ENCODE peak calls at places on chromosomes 3 and 15, in nine cellular contexts. Y, T, V, N, P, S, R, M and Q are unnamed samples.
A peak's percentile ranks its signal among the peaks of the same experiment; 100 is the strongest.

GRCh38 chr3:170726976-170727661 is 141.2 kb upstream of the SLC7A14 start:
- DNase-seq in T (peak; percentile 88), N (no peak), Y (no peak), R (no peak), V (peak; percentile 91), S (no peak), P (peak; percentile 92), M (no peak), Q (no peak)

GRCh38 chr3:8741581-8742355 is 8.2 kb downstream of the CAV3 start:
- DNase-seq in Y (no peak), M (no peak), T (peak; percentile 74), S (peak; percentile 81), P (peak; percentile 45), N (peak; percentile 35), V (peak; percentile 89), R (no peak), Q (no peak)

GRCh38 chr15:67803996-67804843 is 21.1 kb upstream of the SKOR1 start:
- DNase-seq in Y (no peak), T (no peak), V (no peak), M (no peak), P (no peak), R (peak; percentile 67), N (no peak), S (no peak), Q (no peak)

GRCh38 chr3:20108869-20109268 is 68.6 kb downstream of the KAT2B start:
- DNase-seq in T (no peak), N (no peak), M (no peak), V (peak; percentile 84), S (no peak), P (no peak), Y (no peak), R (no peak), Q (no peak)

GRCh38 chr3:56547486-56547885 is 9.5 kb upstream of the CCDC66 start:
- DNase-seq in T (no peak), R (no peak), V (peak; percentile 10), M (no peak), P (peak; percentile 14), N (no peak), S (peak; percentile 9), Y (no peak), Q (no peak)

GRCh38 chr15:51401872-51402517 is 60.5 kb downstream of the GLDN start:
- DNase-seq in P (peak; percentile 50), V (peak; percentile 25), M (no peak), Y (no peak), N (no peak), S (peak; percentile 71), T (peak; percentile 40), R (peak; percentile 84), Q (peak; percentile 34)

GRCh38 chr3:20060924-20061323 is 20.7 kb downstream of the KAT2B start:
- DNase-seq in R (no peak), V (peak; percentile 86), N (no peak), M (no peak), T (no peak), P (peak; percentile 81), S (no peak), Y (no peak), Q (no peak)

GRCh38 chr3:179615458-179616173 is 11.0 kb downstream of the NDUFB5 start:
- DNase-seq in M (no peak), N (no peak), T (no peak), V (no peak), R (no peak), Y (no peak), P (peak; percentile 43), S (no peak), Q (no peak)

GRCh38 chr3:45381168-45381852 is 7.1 kb upstream of the LARS2 start:
- DNase-seq in P (no peak), S (peak; percentile 19), T (peak; percentile 8), V (peak; percentile 54), N (no peak), R (no peak), Y (no peak), M (no peak), Q (peak; percentile 23)

GRCh38 chr3:152225176-152225575 is 43.6 kb upstream of the MBNL1 start:
- DNase-seq in M (no peak), T (no peak), Y (no peak), N (no peak), P (peak; percentile 45), S (no peak), R (no peak), V (no peak), Q (no peak)

GRCh38 chr15:100254694-100255093 is 87.1 kb downstream of the ADAMTS17 start:
- DNase-seq in P (no peak), T (no peak), Y (no peak), R (no peak), M (no peak), S (no peak), N (no peak), V (no peak), Q (no peak)

GRCh38 chr3:37174532-37175126 is at the start of gene LRRFIP2:
- DNase-seq in T (peak; percentile 82), V (peak; percentile 92), M (no peak), R (no peak), Y (no peak), S (no peak), N (no peak), P (peak; percentile 70), Q (no peak)

GRCh38 chr3:50655009-50655830 is 19.5 kb upstream of the DOCK3 start:
- DNase-seq in T (no peak), S (no peak), M (peak; percentile 16), R (peak; percentile 50), P (no peak), Y (no peak), V (peak; percentile 67), N (no peak), Q (no peak)

GRCh38 chr15:59885832-59886231 is 118.3 kb upstream of the FOXB1 start:
- DNase-seq in S (peak; percentile 28), P (no peak), N (no peak), M (no peak), R (no peak), V (peak; percentile 94), Y (no peak), T (no peak), Q (no peak)

GRCh38 chr3:150746791-150747590 is 16.0 kb downstream of the SIAH2 start:
- DNase-seq in N (no peak), V (no peak), S (no peak), T (no peak), P (no peak), M (no peak), R (no peak), Y (no peak), Q (no peak)

GRCh38 chr15:84638103-84638502 is 16.0 kb downstream of the WDR73 start:
- DNase-seq in S (peak; percentile 39), N (no peak), T (no peak), M (no peak), V (peak; percentile 46), R (no peak), P (no peak), Y (no peak), Q (no peak)

GRCh38 chr15:62432702-62433398 is 267.8 kb upstream of the C2CD4B start:
- DNase-seq in T (no peak), R (no peak), N (no peak), M (no peak), V (no peak), Y (peak; percentile 32), S (no peak), P (peak; percentile 50), Q (peak; percentile 33)

GRCh38 chr3:52193059-52193458 is 4.9 kb upstream of the ALAS1 start:
- DNase-seq in M (no peak), T (no peak), Y (no peak), S (no peak), V (peak; percentile 57), N (peak; percentile 60), P (peak; percentile 49), R (no peak), Q (peak; percentile 69)

GRCh38 chr3:125132815-125133214 is 77.0 kb upstream of the HEG1 start:
- DNase-seq in P (no peak), R (no peak), T (no peak), V (no peak), Y (no peak), N (no peak), S (no peak), M (no peak), Q (no peak)

GRCh38 chr3:142981901-142982773 is 18.7 kb upstream of the PAQR9 start:
- DNase-seq in N (no peak), P (no peak), R (no peak), M (no peak), T (no peak), S (no peak), Y (no peak), V (no peak), Q (no peak)

GRCh38 chr3:132622148-132622547 is 25.1 kb downstream of the ACKR4 start:
- DNase-seq in N (no peak), Y (no peak), R (no peak), T (no peak), V (no peak), M (no peak), P (no peak), S (no peak), Q (no peak)

GRCh38 chr3:75781079-75781745 is 4.1 kb downstream of the ZNF717 start:
- DNase-seq in T (no peak), N (no peak), S (no peak), V (peak; percentile 83), P (no peak), M (no peak), Y (no peak), R (no peak), Q (no peak)

GRCh38 chr15:29046946-29047345 is 161.2 kb downstream of the APBA2 start:
- DNase-seq in S (no peak), R (no peak), Y (no peak), P (no peak), M (no peak), V (no peak), N (no peak), T (no peak), Q (no peak)

GRCh38 chr3:138281561-138281960 is 48.1 kb downstream of the NME9 start:
- DNase-seq in Y (no peak), M (no peak), R (no peak), P (no peak), T (no peak), V (peak; percentile 36), N (no peak), S (no peak), Q (no peak)
- H3K36me3 ChIP-seq in Y (peaks cover 26% of the 10 kb centered on the region), M (peaks cover 14% of the 10 kb centered on the region), R (peaks cover 16% of the 10 kb centered on the region), P (peaks cover 2% of the 10 kb centered on the region), T (peaks cover 24% of the 10 kb centered on the region), V (peaks cover 3% of the 10 kb centered on the region), N (no peaks in the 10 kb centered on the region), S (peaks cover 10% of the 10 kb centered on the region), Q (peaks cover 8% of the 10 kb centered on the region)

GRCh38 chr3:79515072-79515471 is 252.7 kb downstream of the ROBO1 start:
- DNase-seq in R (no peak), M (no peak), N (no peak), T (no peak), S (no peak), V (no peak), P (peak; percentile 24), Y (no peak), Q (no peak)
- H3K36me3 ChIP-seq in R (no peaks in the 10 kb centered on the region), M (no peaks in the 10 kb centered on the region), N (no peaks in the 10 kb centered on the region), T (no peaks in the 10 kb centered on the region), S (no peaks in the 10 kb centered on the region), V (no peaks in the 10 kb centered on the region), P (no peaks in the 10 kb centered on the region), Y (no peaks in the 10 kb centered on the region), Q (no peaks in the 10 kb centered on the region)

GRCh38 chr3:155147588-155147987 is 67.5 kb downstream of the MME start:
- DNase-seq in R (no peak), M (no peak), P (no peak), Y (no peak), V (no peak), S (no peak), T (no peak), N (no peak), Q (no peak)
- H3K36me3 ChIP-seq in R (no peaks in the 10 kb centered on the region), M (no peaks in the 10 kb centered on the region), P (no peaks in the 10 kb centered on the region), Y (no peaks in the 10 kb centered on the region), V (no peaks in the 10 kb centered on the region), S (no peaks in the 10 kb centered on the region), T (no peaks in the 10 kb centered on the region), N (no peaks in the 10 kb centered on the region), Q (no peaks in the 10 kb centered on the region)

GRCh38 chr3:162534431-162534830 is 1037.8 kb downstream of the OTOL1 start:
- DNase-seq in R (no peak), V (no peak), N (no peak), Y (no peak), T (no peak), M (no peak), S (no peak), P (no peak), Q (no peak)
- H3K36me3 ChIP-seq in R (no peaks in the 10 kb centered on the region), V (no peaks in the 10 kb centered on the region), N (no peaks in the 10 kb centered on the region), Y (no peaks in the 10 kb centered on the region), T (no peaks in the 10 kb centered on the region), M (no peaks in the 10 kb centered on the region), S (no peaks in the 10 kb centered on the region), P (no peaks in the 10 kb centered on the region), Q (no peaks in the 10 kb centered on the region)